ENCODE peak calls at places on chromosome 7, in ten cellular contexts. U is HS-5; T is Right ventricle myocardium inferior; N is AG04450; K is stimulated activated CD8-positive, alpha-beta memory T cell treated with anti-CD3 and anti-CD28 coated beads, Interleukin-2, amount 100 ng/mL, for 48 hours; Y is erythroblast; Z is adrenal gland; E is SW480; F is cardiac muscle cell; C is activated naive CD4-positive, alpha-beta T cell treated with anti-CD3 and anti-CD28 coated beads, Interleukin-2, amount 10 ng/mL, durations not matched to agents 7 days and 5 days. A is an unnamed sample.

GRCh38 chr7:87570178-87570577 is 30.5 kb downstream of the ABCB1 start:
- DNase-seq in U (peak), T (no peak), N (peak), K (no peak), Y (no peak), Z (no peak), E (no peak), F (peak), C (no peak), A (no peak)

GRCh38 chr7:51123322-51124021 is 193.1 kb downstream of the COBL start:
- DNase-seq in U (peak), T (no peak), N (peak), K (peak), Y (no peak), Z (peak), E (peak), F (peak), C (peak), A (no peak)

GRCh38 chr7:50415844-50416243 is 34.3 kb downstream of the FIGNL1 start:
- DNase-seq in U (no peak), T (no peak), N (no peak), K (no peak), Y (no peak), Z (no peak), E (no peak), F (no peak), C (peak), A (no peak)

GRCh38 chr7:43779032-43779812 is 20.7 kb downstream of the BLVRA start:
- DNase-seq in U (no peak), T (no peak), N (no peak), K (no peak), Y (peak), Z (no peak), E (no peak), F (peak), C (no peak), A (no peak)

GRCh38 chr7:101093907-101094306 is 8.6 kb downstream of the TRIM56 start:
- DNase-seq in U (no peak), T (no peak), N (peak), K (no peak), Y (no peak), Z (no peak), E (no peak), F (peak), C (no peak), A (no peak)

GRCh38 chr7:100443096-100443840 is 7.0 kb upstream of the PPP1R35 start:
- DNase-seq in U (no peak), T (no peak), N (no peak), K (no peak), Y (no peak), Z (no peak), E (no peak), F (no peak), C (no peak), A (peak)

GRCh38 chr7:47552631-47553030 is 29.3 kb downstream of the TNS3 start:
- DNase-seq in U (no peak), T (no peak), N (no peak), K (no peak), Y (no peak), Z (no peak), E (no peak), F (peak), C (no peak), A (no peak)

GRCh38 chr7:90604383-90604782 is 8.3 kb downstream of the CDK14 start:
- DNase-seq in U (no peak), T (no peak), N (no peak), K (no peak), Y (no peak), Z (no peak), E (no peak), F (no peak), C (no peak), A (no peak)

GRCh38 chr7:142508251-142508650 is 241.0 kb upstream of the PRSS1 start:
- DNase-seq in U (no peak), T (no peak), N (no peak), K (no peak), Y (peak), Z (no peak), E (peak), F (no peak), C (peak), A (no peak)

GRCh38 chr7:99499356-99499712 is 747 bp downstream of the ZNF394 start:
- DNase-seq in U (no peak), T (no peak), N (no peak), K (no peak), Y (no peak), Z (no peak), E (peak), F (no peak), C (no peak), A (no peak)

GRCh38 chr7:116101709-116102108 is 71.1 kb upstream of the TFEC start:
- DNase-seq in U (no peak), T (no peak), N (no peak), K (no peak), Y (no peak), Z (no peak), E (no peak), F (peak), C (no peak), A (no peak)

GRCh38 chr7:158015403-158016116 is 572.1 kb downstream of the PTPRN2 start:
- DNase-seq in U (no peak), T (no peak), N (no peak), K (no peak), Y (no peak), Z (no peak), E (no peak), F (no peak), C (no peak), A (no peak)

GRCh38 chr7:114243019-114243507 is 171.6 kb upstream of the FOXP2 start:
- DNase-seq in U (peak), T (no peak), N (no peak), K (no peak), Y (no peak), Z (no peak), E (peak), F (no peak), C (no peak), A (no peak)

GRCh38 chr7:84901366-84901765 is 285.5 kb downstream of the SEMA3D start:
- DNase-seq in U (no peak), T (no peak), N (no peak), K (no peak), Y (no peak), Z (no peak), E (no peak), F (no peak), C (no peak), A (no peak)

GRCh38 chr7:70925411-70926115 is 206.4 kb upstream of the GALNT17 start:
- DNase-seq in U (no peak), T (no peak), N (no peak), K (no peak), Y (no peak), Z (no peak), E (no peak), F (no peak), C (no peak), A (no peak)

GRCh38 chr7:91784469-91784868 is 96.0 kb downstream of the MTERF1 start:
- DNase-seq in U (peak), T (no peak), N (peak), K (no peak), Y (no peak), Z (no peak), E (peak), F (peak), C (no peak), A (no peak)

GRCh38 chr7:128814496-128814895 is 15.7 kb upstream of the FLNC start:
- DNase-seq in U (no peak), T (no peak), N (no peak), K (no peak), Y (no peak), Z (no peak), E (no peak), F (no peak), C (no peak), A (no peak)

GRCh38 chr7:33725641-33726040 is 179.7 kb upstream of the BMPER start:
- DNase-seq in U (no peak), T (no peak), N (no peak), K (no peak), Y (no peak), Z (no peak), E (no peak), F (no peak), C (no peak), A (no peak)

GRCh38 chr7:20438248-20438647 is 107.5 kb downstream of the ITGB8 start:
- DNase-seq in U (no peak), T (no peak), N (no peak), K (no peak), Y (no peak), Z (no peak), E (no peak), F (no peak), C (no peak), A (no peak)

GRCh38 chr7:43872401-43873165 is 3.3 kb upstream of the MRPS24 start:
- DNase-seq in U (peak), T (no peak), N (peak), K (no peak), Y (no peak), Z (peak), E (no peak), F (peak), C (no peak), A (no peak)

GRCh38 chr7:141648276-141649114 is 53.5 kb downstream of the DENND11 start:
- DNase-seq in U (no peak), T (no peak), N (no peak), K (no peak), Y (no peak), Z (no peak), E (no peak), F (no peak), C (no peak), A (no peak)

GRCh38 chr7:25786958-25787730 is 364.9 kb upstream of the NFE2L3 start:
- DNase-seq in U (no peak), T (no peak), N (no peak), K (no peak), Y (no peak), Z (no peak), E (no peak), F (peak), C (no peak), A (no peak)

A was measured in Right ventricle myocardium superior.